ENCODE peak calls at places on chromosomes 12 and 14, in six cellular contexts. One of them, this sample, is unnamed.
A peak's percentile ranks its signal among the peaks of the same experiment; 100 is the strongest.

GRCh38 chr12:124238886-124239285 is 56.0 kb upstream of the RFLNA start:
- DNase-seq in astrocyte of the spinal cord: no peak
- DNase-seq in dorsolateral prefrontal cortex: no peak
- DNase-seq in OCI-LY7: no peak
- DNase-seq in A549: no peak
- DNase-seq in cardiac muscle cell: no peak
- DNase-seq in this sample: peak; percentile 35

GRCh38 chr12:107106241-107107025 is 13.1 kb upstream of the CRY1 start:
- DNase-seq in astrocyte of the spinal cord: no peak
- DNase-seq in dorsolateral prefrontal cortex: no peak
- DNase-seq in cardiac muscle cell: no peak
- DNase-seq in OCI-LY7: no peak
- DNase-seq in A549: no peak
- DNase-seq in this sample: no peak

GRCh38 chr14:38056270-38056669 is 151.4 kb upstream of the SSTR1 start:
- DNase-seq in dorsolateral prefrontal cortex: no peak
- DNase-seq in A549: no peak
- DNase-seq in astrocyte of the spinal cord: no peak
- DNase-seq in OCI-LY7: peak; percentile 62
- DNase-seq in cardiac muscle cell: no peak
- DNase-seq in this sample: no peak

GRCh38 chr12:54723653-54724256 is 75.6 kb upstream of the DCD start:
- DNase-seq in OCI-LY7: peak; percentile 39
- DNase-seq in dorsolateral prefrontal cortex: no peak
- DNase-seq in astrocyte of the spinal cord: no peak
- DNase-seq in cardiac muscle cell: peak; percentile 23
- DNase-seq in A549: no peak
- DNase-seq in this sample: no peak

GRCh38 chr12:1590083-1590979 is 4.0 kb downstream of the FBXL14 start:
- DNase-seq in astrocyte of the spinal cord: peak; percentile 63
- DNase-seq in cardiac muscle cell: peak; percentile 64
- DNase-seq in A549: no peak
- DNase-seq in dorsolateral prefrontal cortex: peak; percentile 35
- DNase-seq in OCI-LY7: no peak
- DNase-seq in this sample: no peak

GRCh38 chr12:103667129-103667528 is 80.1 kb downstream of the STAB2 start:
- DNase-seq in dorsolateral prefrontal cortex: no peak
- DNase-seq in A549: no peak
- DNase-seq in cardiac muscle cell: no peak
- DNase-seq in astrocyte of the spinal cord: no peak
- DNase-seq in OCI-LY7: no peak
- DNase-seq in this sample: no peak

GRCh38 chr12:130764475-130765185 is 48.5 kb upstream of the RIMBP2 start:
- DNase-seq in A549: peak; percentile 26
- DNase-seq in astrocyte of the spinal cord: peak; percentile 32
- DNase-seq in dorsolateral prefrontal cortex: no peak
- DNase-seq in OCI-LY7: peak; percentile 59
- DNase-seq in cardiac muscle cell: peak; percentile 31
- DNase-seq in this sample: peak; percentile 41

GRCh38 chr12:50689437-50689836 is 74.5 kb upstream of the ATF1 start:
- DNase-seq in cardiac muscle cell: no peak
- DNase-seq in A549: no peak
- DNase-seq in dorsolateral prefrontal cortex: no peak
- DNase-seq in OCI-LY7: no peak
- DNase-seq in astrocyte of the spinal cord: no peak
- DNase-seq in this sample: no peak

GRCh38 chr12:95763809-95764253 is 26.7 kb downstream of the NTN4 start:
- DNase-seq in A549: peak; percentile 75
- DNase-seq in astrocyte of the spinal cord: peak; percentile 86
- DNase-seq in OCI-LY7: no peak
- DNase-seq in dorsolateral prefrontal cortex: no peak
- DNase-seq in cardiac muscle cell: no peak
- DNase-seq in this sample: no peak

GRCh38 chr14:82655770-82656169 is 1122.1 kb upstream of the SEL1L start:
- DNase-seq in A549: no peak
- DNase-seq in dorsolateral prefrontal cortex: no peak
- DNase-seq in cardiac muscle cell: no peak
- DNase-seq in OCI-LY7: no peak
- DNase-seq in astrocyte of the spinal cord: no peak
- DNase-seq in this sample: no peak

GRCh38 chr14:54253195-54253947 is 143.4 kb upstream of the CDKN3 start:
- DNase-seq in A549: peak; percentile 33
- DNase-seq in astrocyte of the spinal cord: peak; percentile 98
- DNase-seq in OCI-LY7: no peak
- DNase-seq in dorsolateral prefrontal cortex: no peak
- DNase-seq in cardiac muscle cell: no peak
- DNase-seq in this sample: no peak

GRCh38 chr14:90500665-90501370 is 104.0 kb downstream of the CALM1 start:
- DNase-seq in cardiac muscle cell: peak; percentile 25
- DNase-seq in A549: no peak
- DNase-seq in OCI-LY7: peak; percentile 3
- DNase-seq in dorsolateral prefrontal cortex: no peak
- DNase-seq in astrocyte of the spinal cord: no peak
- DNase-seq in this sample: no peak

GRCh38 chr12:116400671-116401357 is 123.3 kb upstream of the MED13L start:
- DNase-seq in OCI-LY7: no peak
- DNase-seq in cardiac muscle cell: no peak
- DNase-seq in dorsolateral prefrontal cortex: no peak
- DNase-seq in A549: no peak
- DNase-seq in astrocyte of the spinal cord: no peak
- DNase-seq in this sample: no peak

GRCh38 chr12:20030847-20031246 is 337.5 kb upstream of the PDE3A start:
- DNase-seq in dorsolateral prefrontal cortex: no peak
- DNase-seq in A549: no peak
- DNase-seq in cardiac muscle cell: no peak
- DNase-seq in astrocyte of the spinal cord: no peak
- DNase-seq in OCI-LY7: no peak
- DNase-seq in this sample: no peak

GRCh38 chr12:10153271-10154144 is 18.4 kb downstream of the OLR1 start:
- DNase-seq in cardiac muscle cell: peak; percentile 79
- DNase-seq in A549: peak; percentile 55
- DNase-seq in OCI-LY7: peak; percentile 78
- DNase-seq in astrocyte of the spinal cord: peak; percentile 75
- DNase-seq in dorsolateral prefrontal cortex: peak; percentile 70
- DNase-seq in this sample: peak; percentile 67

GRCh38 chr12:6080149-6081045 is 44.1 kb downstream of the VWF start:
- DNase-seq in dorsolateral prefrontal cortex: no peak
- DNase-seq in cardiac muscle cell: no peak
- DNase-seq in OCI-LY7: no peak
- DNase-seq in astrocyte of the spinal cord: no peak
- DNase-seq in A549: no peak
- DNase-seq in this sample: no peak

GRCh38 chr12:76976777-76977465 is 88.4 kb downstream of the E2F7 start:
- DNase-seq in OCI-LY7: no peak
- DNase-seq in dorsolateral prefrontal cortex: no peak
- DNase-seq in A549: no peak
- DNase-seq in astrocyte of the spinal cord: peak; percentile 3
- DNase-seq in cardiac muscle cell: no peak
- DNase-seq in this sample: no peak

GRCh38 chr12:47900480-47901129 is 4.2 kb downstream of the VDR start:
- DNase-seq in OCI-LY7: peak; percentile 60
- DNase-seq in dorsolateral prefrontal cortex: no peak
- DNase-seq in astrocyte of the spinal cord: no peak
- DNase-seq in cardiac muscle cell: no peak
- DNase-seq in A549: no peak
- DNase-seq in this sample: peak; percentile 27

GRCh38 chr12:18457362-18457761 is 196.0 kb downstream of the PIK3C2G start:
- DNase-seq in cardiac muscle cell: no peak
- DNase-seq in dorsolateral prefrontal cortex: no peak
- DNase-seq in astrocyte of the spinal cord: no peak
- DNase-seq in A549: no peak
- DNase-seq in OCI-LY7: no peak
- DNase-seq in this sample: no peak

GRCh38 chr12:119444462-119445044 is 110.0 kb downstream of the CCDC60 start:
- DNase-seq in OCI-LY7: peak; percentile 57
- DNase-seq in A549: peak; percentile 46
- DNase-seq in astrocyte of the spinal cord: peak; percentile 27
- DNase-seq in cardiac muscle cell: peak; percentile 77
- DNase-seq in dorsolateral prefrontal cortex: peak; percentile 10
- DNase-seq in this sample: peak; percentile 46

GRCh38 chr12:114166360-114166759 is 200.2 kb upstream of the RBM19 start:
- DNase-seq in astrocyte of the spinal cord: peak; percentile 23
- DNase-seq in OCI-LY7: peak; percentile 14
- DNase-seq in dorsolateral prefrontal cortex: peak; percentile 33
- DNase-seq in A549: peak; percentile 22
- DNase-seq in cardiac muscle cell: peak; percentile 79
- DNase-seq in this sample: peak; percentile 3

GRCh38 chr12:76631741-76632140 is 72.2 kb upstream of the OSBPL8 start:
- DNase-seq in OCI-LY7: no peak
- DNase-seq in cardiac muscle cell: no peak
- DNase-seq in dorsolateral prefrontal cortex: no peak
- DNase-seq in astrocyte of the spinal cord: no peak
- DNase-seq in A549: no peak
- DNase-seq in this sample: no peak

GRCh38 chr14:20516921-20517320 is 11.6 kb downstream of the RNASE10 start:
- DNase-seq in A549: no peak
- DNase-seq in dorsolateral prefrontal cortex: no peak
- DNase-seq in OCI-LY7: no peak
- DNase-seq in cardiac muscle cell: no peak
- DNase-seq in astrocyte of the spinal cord: peak; percentile 36
- DNase-seq in this sample: no peak

GRCh38 chr14:97943619-97944018 is 1146.4 kb downstream of the VRK1 start:
- DNase-seq in dorsolateral prefrontal cortex: no peak
- DNase-seq in OCI-LY7: no peak
- DNase-seq in A549: no peak
- DNase-seq in cardiac muscle cell: peak; percentile 4
- DNase-seq in astrocyte of the spinal cord: no peak
- DNase-seq in this sample: no peak

GRCh38 chr12:75943730-75944096 is 87.9 kb downstream of the PHLDA1 start:
- DNase-seq in cardiac muscle cell: no peak
- DNase-seq in OCI-LY7: no peak
- DNase-seq in astrocyte of the spinal cord: no peak
- DNase-seq in A549: no peak
- DNase-seq in dorsolateral prefrontal cortex: no peak
- DNase-seq in this sample: no peak

GRCh38 chr14:69955855-69956567 is 76.8 kb downstream of the SMOC1 start:
- DNase-seq in dorsolateral prefrontal cortex: no peak
- DNase-seq in A549: no peak
- DNase-seq in OCI-LY7: no peak
- DNase-seq in cardiac muscle cell: no peak
- DNase-seq in astrocyte of the spinal cord: no peak
- DNase-seq in this sample: no peak

GRCh38 chr14:69959136-69959535 is 79.9 kb downstream of the SMOC1 start:
- DNase-seq in A549: no peak
- DNase-seq in OCI-LY7: no peak
- DNase-seq in dorsolateral prefrontal cortex: no peak
- DNase-seq in cardiac muscle cell: no peak
- DNase-seq in astrocyte of the spinal cord: no peak
- DNase-seq in this sample: no peak

GRCh38 chr14:69953266-69953905 is 74.2 kb downstream of the SMOC1 start:
- DNase-seq in astrocyte of the spinal cord: no peak
- DNase-seq in OCI-LY7: no peak
- DNase-seq in A549: no peak
- DNase-seq in cardiac muscle cell: no peak
- DNase-seq in dorsolateral prefrontal cortex: no peak
- DNase-seq in this sample: no peak

GRCh38 chr14:69956970-69957369 is 77.8 kb downstream of the SMOC1 start:
- DNase-seq in cardiac muscle cell: no peak
- DNase-seq in astrocyte of the spinal cord: no peak
- DNase-seq in OCI-LY7: no peak
- DNase-seq in A549: no peak
- DNase-seq in dorsolateral prefrontal cortex: no peak
- DNase-seq in this sample: no peak

GRCh38 chr14:69957986-69958385 is 78.8 kb downstream of the SMOC1 start:
- DNase-seq in A549: no peak
- DNase-seq in astrocyte of the spinal cord: no peak
- DNase-seq in OCI-LY7: no peak
- DNase-seq in dorsolateral prefrontal cortex: no peak
- DNase-seq in cardiac muscle cell: no peak
- DNase-seq in this sample: no peak
- TF ChIP-seq CTCF in A549: no peak
- TF ChIP-seq CTCF in astrocyte of the spinal cord: no peak
- TF ChIP-seq CTCF in OCI-LY7: no peak
- TF ChIP-seq CTCF in dorsolateral prefrontal cortex: no peak
- TF ChIP-seq CTCF in cardiac muscle cell: no peak
- TF ChIP-seq CTCF in this sample: no peak

DNA sequence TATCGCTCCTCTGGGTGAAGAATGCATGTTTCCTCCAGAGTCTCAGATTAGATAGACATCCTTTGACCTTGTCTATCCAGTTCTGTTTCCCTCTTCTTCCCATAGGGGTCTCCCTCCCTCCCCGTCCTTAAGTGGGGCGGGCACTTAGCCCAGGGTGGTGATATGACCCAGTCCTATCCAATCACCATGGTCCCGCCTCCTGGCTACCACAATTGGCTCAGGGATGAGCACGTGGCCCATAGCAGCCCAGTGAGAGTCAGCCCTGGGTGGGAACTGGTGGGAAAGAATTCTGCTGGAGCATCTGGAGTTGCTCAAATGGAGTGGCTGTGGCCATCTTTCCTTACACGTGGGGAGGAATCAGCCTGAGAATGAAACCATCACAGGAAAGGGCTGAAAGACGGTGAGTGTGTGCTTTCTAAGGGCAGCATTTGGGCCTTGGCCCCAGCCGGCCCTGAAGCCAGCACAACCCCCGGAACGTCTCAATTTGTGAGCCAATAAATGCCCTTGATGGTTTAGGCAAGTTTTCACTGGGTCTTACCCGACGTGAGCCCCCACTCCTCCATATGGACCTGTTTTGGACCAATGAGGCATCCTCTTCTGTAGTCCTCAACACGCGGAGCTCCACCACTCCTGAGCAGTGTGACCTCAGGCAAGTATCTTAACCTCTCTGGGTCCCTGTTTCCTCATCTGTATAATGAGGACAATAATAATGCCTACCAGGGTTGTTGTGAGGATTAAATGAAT is 14.3 kb upstream of the MLXIP start:
- DNase-seq in dorsolateral prefrontal cortex: peak; percentile 65
- DNase-seq in astrocyte of the spinal cord: peak; percentile 92
- DNase-seq in OCI-LY7: peak; percentile 85
- DNase-seq in A549: peak; percentile 89
- DNase-seq in cardiac muscle cell: peak; percentile 96
- DNase-seq in this sample: no peak
- H3K4me3 ChIP-seq in dorsolateral prefrontal cortex: no peak overlapping the region
- H3K4me3 ChIP-seq in astrocyte of the spinal cord: peak overlapping the region; percentile 4
- H3K4me3 ChIP-seq in OCI-LY7: no peak overlapping the region
- H3K4me3 ChIP-seq in A549: no peak overlapping the region
- H3K4me3 ChIP-seq in cardiac muscle cell: no peak overlapping the region
- H3K4me3 ChIP-seq in this sample: no peak overlapping the region

DNA sequence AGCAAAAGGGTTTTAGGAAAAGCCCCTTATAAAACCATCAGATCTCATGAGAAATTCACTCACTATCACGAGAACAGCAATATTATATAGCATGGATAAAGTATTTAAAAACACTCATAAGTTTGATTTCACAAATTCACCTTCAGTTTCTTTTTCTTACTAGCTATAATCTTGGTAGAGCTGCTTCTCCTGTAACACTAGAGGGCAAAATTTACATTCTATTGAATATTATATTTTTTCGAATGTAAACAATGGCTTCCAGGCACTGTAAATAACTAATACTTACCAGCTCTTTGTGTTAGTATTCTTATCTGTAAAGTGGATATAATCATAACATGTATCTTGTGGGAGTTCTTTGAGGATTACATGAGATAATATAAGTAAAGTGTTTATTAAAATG is 259.6 kb downstream of the CCER1 start:
- DNase-seq in A549: no peak
- DNase-seq in OCI-LY7: no peak
- DNase-seq in astrocyte of the spinal cord: peak; percentile 9
- DNase-seq in dorsolateral prefrontal cortex: no peak
- DNase-seq in cardiac muscle cell: no peak
- DNase-seq in this sample: peak; percentile 15
- TF ChIP-seq CTCF in A549: no peak
- TF ChIP-seq CTCF in OCI-LY7: no peak
- TF ChIP-seq CTCF in astrocyte of the spinal cord: peak; percentile 43
- TF ChIP-seq CTCF in dorsolateral prefrontal cortex: no peak
- TF ChIP-seq CTCF in cardiac muscle cell: peak; percentile 37
- TF ChIP-seq CTCF in this sample: peak; percentile 52

GRCh38 chr12:53051881-53052412 is 2.1 kb downstream of the TNS2 start:
- DNase-seq in A549: no peak
- DNase-seq in dorsolateral prefrontal cortex: no peak
- DNase-seq in OCI-LY7: no peak
- DNase-seq in cardiac muscle cell: no peak
- DNase-seq in astrocyte of the spinal cord: no peak
- DNase-seq in this sample: no peak
- H3K4me3 ChIP-seq in A549: peak overlapping the region; percentile 57
- H3K4me3 ChIP-seq in dorsolateral prefrontal cortex: peak overlapping the region; percentile 26
- H3K4me3 ChIP-seq in OCI-LY7: no peak overlapping the region
- H3K4me3 ChIP-seq in cardiac muscle cell: no peak overlapping the region
- H3K4me3 ChIP-seq in astrocyte of the spinal cord: peak overlapping the region; percentile 51
- H3K4me3 ChIP-seq in this sample: peak overlapping the region; percentile 30

This sample was measured in LNCaP clone FGC.